ENCODE peak calls at places on chromosomes 12 and 14, in five cellular contexts. O, S, B, V and X are unnamed samples.

GRCh38 chr12:100955139-100955538 is 160.6 kb downstream of the ANO4 start:
- DNase-seq in O (peak), S (no peak), B (peak), V (no peak), X (no peak)

GRCh38 chr12:50203691-50204090 is 36.5 kb upstream of the CERS5 start:
- DNase-seq in O (no peak), S (no peak), B (no peak), V (no peak), X (no peak)

GRCh38 chr12:31585271-31585670 is 5.7 kb downstream of the DENND5B start:
- DNase-seq in O (peak), S (no peak), B (no peak), V (no peak), X (no peak)

GRCh38 chr14:69559581-69560011 is 15.1 kb downstream of the CCDC177 start:
- DNase-seq in O (no peak), S (peak), B (no peak), V (no peak), X (peak)

GRCh38 chr12:48811454-48812090 is 6.7 kb upstream of the CACNB3 start:
- DNase-seq in O (no peak), S (no peak), B (no peak), V (no peak), X (no peak)

GRCh38 chr12:42997032-42997431 is 407.5 kb upstream of the PRICKLE1 start:
- DNase-seq in O (no peak), S (no peak), B (no peak), V (no peak), X (no peak)

GRCh38 chr14:73612339-73613045 is at the start of gene ACOT6:
- DNase-seq in O (peak), S (peak), B (peak), V (peak), X (peak)

GRCh38 chr14:61203059-61203753 is 77.9 kb downstream of the TMEM30B start:
- DNase-seq in O (no peak), S (no peak), B (no peak), V (no peak), X (no peak)

GRCh38 chr14:66443785-66444184 is 42.4 kb upstream of the CCDC196 start:
- DNase-seq in O (no peak), S (no peak), B (no peak), V (no peak), X (no peak)

GRCh38 chr14:99265571-99265970 is 6.4 kb downstream of the BCL11B start:
- DNase-seq in O (no peak), S (no peak), B (no peak), V (no peak), X (no peak)

GRCh38 chr12:13701502-13701901 is 279.9 kb downstream of the GRIN2B start:
- DNase-seq in O (no peak), S (no peak), B (no peak), V (no peak), X (no peak)

GRCh38 chr14:38079268-38079667 is 128.4 kb upstream of the SSTR1 start:
- DNase-seq in O (no peak), S (no peak), B (no peak), V (no peak), X (no peak)

GRCh38 chr14:76772300-76773187 is 11.3 kb downstream of the VASH1 start:
- DNase-seq in O (peak), S (peak), B (peak), V (no peak), X (no peak)

GRCh38 chr12:26338574-26339572 is 143.5 kb downstream of the SSPN start:
- DNase-seq in O (peak), S (no peak), B (no peak), V (no peak), X (peak)

GRCh38 chr12:52204095-52204930 is 12.5 kb upstream of the KRT80 start:
- DNase-seq in O (no peak), S (no peak), B (peak), V (no peak), X (no peak)

GRCh38 chr14:96318836-96319235 is 44.3 kb downstream of the ATG2B start:
- DNase-seq in O (no peak), S (no peak), B (no peak), V (no peak), X (no peak)

GRCh38 chr14:62428429-62429203 is 616.6 kb downstream of the KCNH5 start:
- DNase-seq in O (peak), S (no peak), B (no peak), V (no peak), X (no peak)

GRCh38 chr14:58104808-58105207 is 47.2 kb downstream of the ARMH4 start:
- DNase-seq in O (peak), S (no peak), B (no peak), V (no peak), X (no peak)

GRCh38 chr14:100019156-100019882 is 45.9 kb upstream of the EVL start:
- DNase-seq in O (peak), S (no peak), B (peak), V (no peak), X (peak)

GRCh38 chr14:73526036-73526984 is 10.6 kb upstream of the ACOT1 start:
- DNase-seq in O (no peak), S (peak), B (no peak), V (no peak), X (no peak)

GRCh38 chr14:23069413-23069806 is 12.1 kb upstream of the CDH24 start:
- DNase-seq in O (no peak), S (no peak), B (no peak), V (no peak), X (no peak)
- H3K27ac ChIP-seq in O (peak), S (peak), B (no peak), V (peak), X (peak)

DNA sequence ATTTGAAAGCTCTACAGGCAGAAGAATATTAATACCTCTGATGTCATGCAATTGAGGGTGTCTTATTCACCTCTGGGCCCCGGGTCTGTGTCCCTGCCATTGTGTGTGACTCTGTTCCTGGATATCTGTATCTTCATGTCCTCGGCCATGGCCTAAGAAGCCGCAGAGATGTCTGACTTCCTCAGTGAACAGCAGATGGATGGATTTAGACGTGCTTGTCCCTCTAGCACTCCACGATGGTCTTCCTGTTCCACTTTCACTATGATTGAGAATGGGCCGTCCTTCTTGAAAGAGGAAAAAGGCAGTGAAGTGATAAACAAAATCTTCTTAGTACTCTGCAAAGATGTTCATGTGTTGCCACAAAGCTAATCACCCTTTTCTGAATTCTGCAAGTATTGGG is 217.4 kb downstream of the SLC41A2 start:
- DNase-seq in O (no peak), S (no peak), B (no peak), V (no peak), X (no peak)
- H3K27ac ChIP-seq in O (no peak), S (no peak), B (no peak), V (peak), X (peak)

DNA sequence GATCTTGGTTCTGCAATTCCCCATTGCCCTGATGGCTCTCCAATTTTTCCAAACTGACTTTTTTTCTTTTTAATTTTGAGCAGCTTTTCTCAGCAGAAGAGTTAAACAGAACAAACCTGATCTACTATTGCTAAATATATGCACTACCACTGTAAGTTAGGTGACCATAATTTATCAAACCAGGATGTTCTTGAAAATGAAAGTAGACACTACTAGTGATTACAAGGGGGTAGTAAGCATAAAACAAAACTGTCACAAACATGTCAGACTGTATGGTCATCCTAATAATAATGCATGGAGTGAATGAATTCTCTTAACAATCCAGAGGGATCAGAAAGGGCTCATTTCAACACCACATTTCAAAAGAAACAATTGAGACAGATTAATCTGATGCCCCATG is 183.0 kb upstream of the FOXN3 start:
- DNase-seq in O (no peak), S (no peak), B (no peak), V (no peak), X (no peak)
- H3K27ac ChIP-seq in O (peak), S (no peak), B (no peak), V (no peak), X (no peak)

GRCh38 chr12:65778268-65779090 is 45.8 kb upstream of the HMGA2 start:
- DNase-seq in O (peak), S (no peak), B (no peak), V (no peak), X (no peak)
- H3K27ac ChIP-seq in O (no peak), S (no peak), B (no peak), V (no peak), X (no peak)

DNA sequence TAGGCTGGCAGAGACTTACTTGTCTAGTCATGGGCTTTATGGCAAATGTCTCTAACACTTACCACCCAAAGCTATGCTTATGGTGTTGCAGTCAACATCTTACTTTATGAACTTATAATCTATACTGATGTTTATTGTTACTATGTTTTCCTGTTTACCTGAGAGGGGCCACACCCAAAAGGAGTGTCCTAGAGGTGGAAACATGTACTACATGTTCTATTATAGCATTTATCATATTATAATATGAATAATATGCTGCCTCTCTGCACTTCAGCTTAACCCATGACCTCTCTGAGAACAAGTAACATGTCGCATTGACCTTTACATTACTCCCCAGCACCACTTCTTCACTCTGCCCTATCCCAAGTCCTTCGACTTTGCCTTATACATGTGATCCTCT is 501.8 kb downstream of the ETNK1 start:
- DNase-seq in O (no peak), S (no peak), B (no peak), V (no peak), X (no peak)
- H3K27ac ChIP-seq in O (no peak), S (no peak), B (no peak), V (no peak), X (no peak)

GRCh38 chr14:93063393-93063792 is 52.3 kb downstream of the ITPK1 start:
- DNase-seq in O (no peak), S (no peak), B (no peak), V (no peak), X (no peak)

GRCh38 chr14:93059260-93059659 is 56.5 kb downstream of the ITPK1 start:
- DNase-seq in O (no peak), S (no peak), B (no peak), V (no peak), X (no peak)

GRCh38 chr14:93061380-93062012 is 54.2 kb downstream of the ITPK1 start:
- DNase-seq in O (no peak), S (no peak), B (no peak), V (no peak), X (no peak)

GRCh38 chr14:93059917-93060545 is 55.7 kb downstream of the ITPK1 start:
- DNase-seq in O (no peak), S (no peak), B (peak), V (no peak), X (no peak)

GRCh38 chr14:93060841-93061240 is 54.9 kb downstream of the ITPK1 start:
- DNase-seq in O (no peak), S (no peak), B (no peak), V (no peak), X (no peak)
- H3K27ac ChIP-seq in O (peak), S (no peak), B (no peak), V (no peak), X (peak)

GRCh38 chr14:32494566-32495434 is 165.7 kb downstream of the AKAP6 start:
- DNase-seq in O (no peak), S (no peak), B (no peak), V (no peak), X (peak)

GRCh38 chr14:32497233-32497632 is 168.1 kb downstream of the AKAP6 start:
- DNase-seq in O (no peak), S (no peak), B (no peak), V (no peak), X (no peak)

GRCh38 chr14:32492482-32492881 is 163.4 kb downstream of the AKAP6 start:
- DNase-seq in O (no peak), S (no peak), B (no peak), V (no peak), X (no peak)

GRCh38 chr14:32491413-32492016 is 162.4 kb downstream of the AKAP6 start:
- DNase-seq in O (no peak), S (no peak), B (no peak), V (no peak), X (no peak)

DNA sequence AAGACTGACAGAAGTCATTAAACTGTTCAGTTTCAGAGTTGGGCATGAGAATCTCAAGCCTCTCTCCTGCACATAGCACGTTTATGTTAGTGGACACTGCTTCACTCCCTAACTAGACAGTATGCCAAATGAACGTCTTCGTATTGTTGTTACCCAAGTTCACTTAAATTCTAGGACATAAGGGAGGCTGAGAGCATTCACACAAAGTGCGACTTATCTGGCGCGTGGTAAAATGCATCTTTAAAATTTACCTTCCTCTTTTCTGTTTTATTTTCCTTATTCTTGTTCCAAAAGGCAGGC is 166.3 kb downstream of the AKAP6 start:
- DNase-seq in O (no peak), S (no peak), B (no peak), V (no peak), X (no peak)
- H3K27ac ChIP-seq in O (peak), S (no peak), B (no peak), V (no peak), X (peak)